ENCODE peak calls at places on chromosome 10, in ten cellular contexts. T, P, U, W, F, Y, A, L, V and X are unnamed samples.

GRCh38 chr10:114444819-114445218 is 40.5 kb upstream of the AFAP1L2 start:
- DNase-seq in T (no peak), A (no peak), U (no peak), L (no peak), W (no peak), V (no peak), P (no peak), Y (no peak), F (no peak), X (no peak)

GRCh38 chr10:14235511-14235910 is 95.2 kb downstream of the FRMD4A start:
- DNase-seq in F (no peak), P (no peak), U (no peak), T (no peak), V (no peak), W (no peak), A (no peak), L (no peak), Y (no peak), X (no peak)

GRCh38 chr10:126640391-126640790 is 30.1 kb downstream of the C10orf90 start:
- DNase-seq in F (no peak), L (no peak), U (no peak), A (no peak), W (no peak), P (no peak), T (no peak), Y (no peak), V (no peak), X (no peak)

GRCh38 chr10:89163265-89163995 is 43.7 kb downstream of the CH25H start:
- DNase-seq in A (no peak), L (peak; percentile 64), W (no peak), Y (peak; percentile 26), P (peak; percentile 37), U (peak; percentile 14), T (no peak), V (peak; percentile 10), F (peak; percentile 78), X (peak; percentile 14)

GRCh38 chr10:61487506-61487905 is 34.3 kb upstream of the TMEM26 start:
- DNase-seq in F (no peak), A (no peak), L (no peak), P (no peak), V (no peak), W (no peak), T (no peak), Y (no peak), U (no peak), X (no peak)

GRCh38 chr10:96133135-96133534 is 3.0 kb downstream of the ZNF518A start:
- DNase-seq in L (no peak), W (no peak), T (no peak), Y (no peak), P (no peak), U (no peak), F (no peak), V (no peak), A (no peak), X (no peak)

GRCh38 chr10:62647375-62648092 is 157.0 kb upstream of the ADO start:
- DNase-seq in L (no peak), F (no peak), A (no peak), Y (no peak), V (no peak), P (no peak), U (no peak), W (no peak), T (no peak), X (no peak)

GRCh38 chr10:114714281-114714741 is 56.2 kb upstream of the ABLIM1 start:
- DNase-seq in A (no peak), W (no peak), T (no peak), F (no peak), L (no peak), Y (peak; percentile 60), P (peak; percentile 73), V (no peak), U (peak; percentile 43), X (no peak)

GRCh38 chr10:14146005-14146404 is 184.7 kb downstream of the FRMD4A start:
- DNase-seq in V (no peak), U (no peak), Y (no peak), F (no peak), P (no peak), L (no peak), T (no peak), W (no peak), A (no peak), X (no peak)

GRCh38 chr10:91239789-91240188 is 19.3 kb downstream of the PCGF5 start:
- DNase-seq in Y (no peak), A (no peak), F (no peak), U (no peak), V (no peak), W (no peak), L (no peak), P (no peak), T (no peak), X (no peak)

GRCh38 chr10:48885376-48885775 is 54.3 kb downstream of the LRRC18 start:
- DNase-seq in Y (no peak), F (no peak), W (peak; percentile 43), A (no peak), T (no peak), V (no peak), P (no peak), L (no peak), U (no peak), X (no peak)

GRCh38 chr10:103759100-103759781 is 96.1 kb downstream of the SH3PXD2A start:
- DNase-seq in A (no peak), P (peak; percentile 80), L (peak; percentile 87), W (no peak), T (no peak), U (peak; percentile 60), F (no peak), V (no peak), Y (peak; percentile 85), X (peak; percentile 45)

GRCh38 chr10:98371421-98371820 is 43.6 kb downstream of the PYROXD2 start:
- DNase-seq in W (no peak), Y (no peak), U (no peak), F (no peak), L (no peak), P (no peak), T (no peak), A (no peak), V (no peak), X (no peak)

GRCh38 chr10:52965489-52965888 is 192.9 kb upstream of the MBL2 start:
- DNase-seq in T (peak; percentile 41), F (no peak), V (no peak), W (no peak), Y (no peak), P (no peak), L (no peak), U (no peak), A (no peak), X (no peak)

GRCh38 chr10:71517310-71518159 is 120.8 kb downstream of the CDH23 start:
- DNase-seq in W (no peak), A (no peak), U (no peak), P (no peak), F (no peak), L (no peak), Y (no peak), V (no peak), T (peak; percentile 56), X (no peak)

GRCh38 chr10:68301790-68302502 is 29.9 kb upstream of the HNRNPH3 start:
- DNase-seq in U (no peak), W (peak; percentile 42), T (no peak), V (no peak), P (no peak), A (no peak), Y (no peak), F (no peak), L (no peak), X (no peak)

GRCh38 chr10:63666836-63667383 is 145.7 kb downstream of the REEP3 start:
- DNase-seq in F (no peak), V (no peak), U (no peak), W (no peak), A (no peak), T (no peak), P (no peak), L (no peak), Y (no peak), X (no peak)

GRCh38 chr10:70939397-70939796 is 51.0 kb upstream of the PCBD1 start:
- DNase-seq in Y (no peak), V (no peak), W (no peak), A (no peak), P (no peak), U (no peak), L (no peak), F (no peak), T (no peak), X (no peak)

GRCh38 chr10:131553581-131553980 is 242.1 kb upstream of the TCERG1L start:
- DNase-seq in W (no peak), V (no peak), U (no peak), Y (no peak), P (no peak), L (no peak), F (no peak), T (no peak), A (no peak), X (no peak)

GRCh38 chr10:1204434-1205326 is 148.5 kb downstream of the WDR37 start:
- DNase-seq in T (peak; percentile 70), A (peak; percentile 53), U (no peak), V (no peak), L (no peak), Y (no peak), F (no peak), P (no peak), W (no peak), X (no peak)

GRCh38 chr10:72276013-72276387 is 2.3 kb downstream of the DDIT4 start:
- DNase-seq in U (no peak), Y (no peak), P (no peak), L (peak; percentile 79), A (no peak), F (peak; percentile 85), T (peak; percentile 49), V (no peak), W (peak; percentile 11), X (no peak)

GRCh38 chr10:6239213-6239991 is 36.7 kb downstream of the PFKFB3 start:
- DNase-seq in L (no peak), F (no peak), Y (peak; percentile 50), T (no peak), W (no peak), U (no peak), V (no peak), A (no peak), P (peak; percentile 75), X (peak; percentile 29)
- H3K36me3 ChIP-seq in L (peaks cover 8% of the 10 kb centered on the region), F (no peaks in the 10 kb centered on the region), Y (no peaks in the 10 kb centered on the region), T (peaks cover 37% of the 10 kb centered on the region), W (no peaks in the 10 kb centered on the region), U (peaks cover 27% of the 10 kb centered on the region), V (no peaks in the 10 kb centered on the region), A (peaks cover 3% of the 10 kb centered on the region), P (peaks cover 16% of the 10 kb centered on the region), X (no peaks in the 10 kb centered on the region)

GRCh38 chr10:3886191-3886590 is 101.2 kb upstream of the KLF6 start:
- DNase-seq in T (peak; percentile 84), Y (peak; percentile 69), A (peak; percentile 73), L (no peak), F (no peak), U (peak; percentile 70), P (peak; percentile 57), V (no peak), W (peak; percentile 71), X (peak; percentile 38)
- H3K4me3 ChIP-seq in T (no peak overlapping the region), Y (peak overlapping the region; percentile 34), A (no peak overlapping the region), L (peak overlapping the region; percentile 2), F (no peak overlapping the region), U (peak overlapping the region; percentile 32), P (peak overlapping the region; percentile 32), V (no peak overlapping the region), W (no peak overlapping the region), X (peak overlapping the region; percentile 41)

GRCh38 chr10:73817826-73818225 is 6.4 kb upstream of the NDST2 start:
- DNase-seq in W (no peak), V (no peak), P (no peak), T (no peak), F (no peak), Y (no peak), A (no peak), U (no peak), L (no peak), X (no peak)
- H3K36me3 ChIP-seq in W (peaks cover 6% of the 10 kb centered on the region), V (peaks cover 31% of the 10 kb centered on the region), P (peaks cover 48% of the 10 kb centered on the region), T (peaks cover 57% of the 10 kb centered on the region), F (no peaks in the 10 kb centered on the region), Y (no peaks in the 10 kb centered on the region), A (peaks cover 37% of the 10 kb centered on the region), U (peaks cover 38% of the 10 kb centered on the region), L (peaks cover 79% of the 10 kb centered on the region), X (peaks cover 3% of the 10 kb centered on the region)

GRCh38 chr10:130301026-130301892 is 165.1 kb downstream of the GLRX3 start:
- DNase-seq in Y (peak; percentile 11), T (peak; percentile 91), F (peak; percentile 60), V (peak; percentile 32), L (peak; percentile 72), W (no peak), A (peak; percentile 88), U (peak; percentile 77), P (no peak), X (peak; percentile 90)
- H3K4me3 ChIP-seq in Y (peak overlapping the region; percentile 75), T (peak overlapping the region; percentile 41), F (peak overlapping the region; percentile 60), V (peak overlapping the region; percentile 48), L (peak overlapping the region; percentile 50), W (no peak overlapping the region), A (peak overlapping the region; percentile 59), U (peak overlapping the region; percentile 82), P (peak overlapping the region; percentile 79), X (peak overlapping the region; percentile 71)